ENCODE peak calls at places on chromosomes 4 and X, in seven cellular contexts. X is keratinocyte; U is heart right ventricle; Q is GM12865; N is right cardiac atrium; D is fibroblast of mammary gland; I is CD8-positive, alpha-beta memory T cell. F is an unnamed sample.

GRCh38 chrX:46144566-46144965 is 400.7 kb downstream of the ZNF674 start:
- DNase-seq in X (no peak), U (no peak), Q (no peak), N (no peak), D (no peak), I (no peak), F (no peak)

GRCh38 chrX:69627744-69628143 is 11.8 kb downstream of the EDA start:
- DNase-seq in X (no peak), U (no peak), Q (no peak), N (no peak), D (no peak), I (no peak), F (no peak)

GRCh38 chr4:113604955-113605354 is 156.6 kb downstream of the CAMK2D start:
- DNase-seq in X (no peak), U (no peak), Q (no peak), N (no peak), D (peak; percentile 52), I (no peak), F (peak; percentile 14)

GRCh38 chr4:163395758-163396157 is 52.1 kb downstream of the NPY5R start:
- DNase-seq in X (no peak), U (no peak), Q (no peak), N (no peak), D (no peak), I (no peak), F (no peak)

GRCh38 chrX:115562492-115562872 is 1.5 kb downstream of the PLS3 start:
- DNase-seq in X (no peak), U (no peak), Q (no peak), N (no peak), D (peak; percentile 31), I (no peak), F (peak; percentile 30)

GRCh38 chrX:102746134-102746584 is 25.6 kb downstream of the GPRASP3 start:
- DNase-seq in X (no peak), U (peak; percentile 52), Q (no peak), N (peak; percentile 79), D (peak; percentile 10), I (peak; percentile 5), F (no peak)

GRCh38 chr4:133865606-133866327 is 335.8 kb downstream of the PABPC4L start:
- DNase-seq in X (no peak), U (no peak), Q (no peak), N (no peak), D (peak; percentile 96), I (no peak), F (peak; percentile 99)

GRCh38 chrX:130738638-130739195 is 164.3 kb downstream of the ENOX2 start:
- DNase-seq in X (no peak), U (no peak), Q (no peak), N (no peak), D (no peak), I (no peak), F (no peak)

GRCh38 chr4:159103406-159104131 is 690 bp downstream of the RAPGEF2 start:
- DNase-seq in X (no peak), U (peak; percentile 67), Q (peak; percentile 54), N (peak; percentile 85), D (peak; percentile 19), I (peak; percentile 36), F (no peak)

GRCh38 chr4:103867311-103867710 is 147.5 kb upstream of the TACR3 start:
- DNase-seq in X (no peak), U (no peak), Q (no peak), N (no peak), D (no peak), I (no peak), F (no peak)

GRCh38 chr4:80069837-80070788 is 2.9 kb downstream of the ANTXR2 start:
- DNase-seq in X (no peak), U (no peak), Q (peak; percentile 48), N (no peak), D (peak; percentile 67), I (no peak), F (peak; percentile 58)
- H3K4me3 ChIP-seq in X (peak overlapping the region; percentile 95), U (no peak overlapping the region), Q (no peak overlapping the region), N (no peak overlapping the region), D (peak overlapping the region; percentile 88), I (no peak overlapping the region), F (peak overlapping the region; percentile 96)

GRCh38 chrX:47619486-47620302 is at the start of gene SYN1:
- DNase-seq in X (no peak), U (peak; percentile 83), Q (peak; percentile 81), N (peak; percentile 94), D (peak; percentile 72), I (peak; percentile 74), F (peak; percentile 56)

GRCh38 chrX:47625365-47625764 is 4.4 kb downstream of the CFP start:
- DNase-seq in X (no peak), U (no peak), Q (no peak), N (no peak), D (no peak), I (no peak), F (no peak)

GRCh38 chrX:47621851-47622250 is 2.2 kb upstream of the SYN1 start:
- DNase-seq in X (no peak), U (no peak), Q (no peak), N (no peak), D (no peak), I (no peak), F (no peak)

GRCh38 chrX:47620303-47620685 is 637 bp upstream of the SYN1 start:
- DNase-seq in X (no peak), U (no peak), Q (no peak), N (no peak), D (no peak), I (no peak), F (no peak)

GRCh38 chrX:47623540-47624027 is 3.9 kb upstream of the SYN1 start:
- DNase-seq in X (no peak), U (peak; percentile 38), Q (no peak), N (peak; percentile 84), D (peak; percentile 70), I (peak; percentile 3), F (peak; percentile 70)
- H3K4me3 ChIP-seq in X (peak overlapping the region; percentile 13), U (peak overlapping the region; percentile 16), Q (no peak overlapping the region), N (peak overlapping the region; percentile 18), D (peak overlapping the region; percentile 19), I (peak overlapping the region; percentile 41), F (peak overlapping the region; percentile 46)

GRCh38 chrX:72181178-72182125 is at the start of gene PIN4:
- DNase-seq in X (peak; percentile 72), U (peak; percentile 83), Q (peak; percentile 96), N (peak; percentile 94), D (peak; percentile 96), I (peak; percentile 77), F (peak; percentile 95)

GRCh38 chrX:72180539-72180938 is 1.0 kb upstream of the PIN4 start:
- DNase-seq in X (no peak), U (no peak), Q (no peak), N (no peak), D (no peak), I (no peak), F (no peak)

DNA sequence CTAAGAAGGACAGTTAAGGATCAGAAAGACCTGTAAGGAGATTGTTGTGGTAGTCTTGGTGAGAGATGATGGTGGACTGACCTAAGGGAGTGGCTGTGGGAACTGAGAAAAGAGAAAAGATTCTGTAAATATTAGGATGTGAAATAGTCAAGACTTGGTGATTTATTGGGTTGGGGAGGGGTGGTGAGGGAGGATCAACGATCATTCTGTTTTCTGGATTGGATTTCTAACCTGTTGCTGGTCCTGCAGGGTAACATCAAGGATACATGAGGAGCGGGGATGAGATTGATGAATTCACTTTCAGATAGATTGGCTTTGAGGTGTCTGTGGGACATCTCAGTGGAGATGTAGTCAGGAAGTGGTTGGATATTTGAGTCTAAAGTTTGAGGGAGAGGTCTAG is 1.4 kb downstream of the PIN4 start:
- DNase-seq in X (no peak), U (no peak), Q (no peak), N (no peak), D (no peak), I (no peak), F (no peak)
- H3K4me3 ChIP-seq in X (peak overlapping the region; percentile 93), U (no peak overlapping the region), Q (peak overlapping the region; percentile 89), N (no peak overlapping the region), D (no peak overlapping the region), I (no peak overlapping the region), F (no peak overlapping the region)

GRCh38 chr4:139764686-139765085 is 99.1 kb downstream of the MGST2 start:
- DNase-seq in X (no peak), U (peak; percentile 25), Q (no peak), N (no peak), D (no peak), I (no peak), F (no peak)
- H3K4me3 ChIP-seq in X (no peak overlapping the region), U (peak overlapping the region; percentile 38), Q (no peak overlapping the region), N (peak overlapping the region; percentile 18), D (no peak overlapping the region), I (no peak overlapping the region), F (no peak overlapping the region)